ENCODE peak calls at places on chromosomes 1 and 21, in four cellular contexts. V, J, T and F are unnamed samples.

GRCh38 chr1:207863893-207864535 is 46.9 kb downstream of the CD34 start:
- DNase-seq in V (no peak), J (no peak), T (no peak), F (no peak)

GRCh38 chr1:148263128-148263905 is 111.2 kb upstream of the NBPF11 start:
- DNase-seq in V (peak; percentile 82), J (peak; percentile 79), T (peak; percentile 64), F (peak; percentile 79)

GRCh38 chr1:156146006-156146748 is 7.2 kb upstream of the SEMA4A start:
- DNase-seq in V (peak; percentile 95), J (peak; percentile 93), T (peak; percentile 67), F (peak; percentile 60)

GRCh38 chr1:117671781-117672501 is 66.1 kb downstream of the TENT5C start:
- DNase-seq in V (peak; percentile 34), J (peak; percentile 15), T (no peak), F (no peak)

GRCh38 chr21:15199414-15199813 is 134.6 kb upstream of the NRIP1 start:
- DNase-seq in V (no peak), J (no peak), T (no peak), F (no peak)

GRCh38 chr1:39960461-39960958 is 5.6 kb downstream of the MFSD2A start:
- DNase-seq in V (no peak), J (no peak), T (peak; percentile 60), F (peak; percentile 76)

GRCh38 chr1:81414417-81415087 is 386.2 kb upstream of the ADGRL2 start:
- DNase-seq in V (peak; percentile 69), J (peak; percentile 74), T (peak; percentile 60), F (peak; percentile 50)

GRCh38 chr1:12031039-12031980 is 12.0 kb downstream of the MIIP start:
- DNase-seq in V (peak; percentile 56), J (peak; percentile 35), T (no peak), F (no peak)

GRCh38 chr1:160149706-160150105 is 1.7 kb upstream of the ATP1A4 start:
- DNase-seq in V (peak; percentile 72), J (no peak), T (no peak), F (no peak)

GRCh38 chr21:14956826-14957225 is 108.0 kb downstream of the NRIP1 start:
- DNase-seq in V (peak; percentile 79), J (no peak), T (no peak), F (no peak)

GRCh38 chr1:182484531-182485257 is 34.7 kb downstream of the RGSL1 start:
- DNase-seq in V (no peak), J (peak; percentile 12), T (no peak), F (peak; percentile 22)

GRCh38 chr1:172357753-172358152 is 62.7 kb upstream of the C1orf105 start:
- DNase-seq in V (peak; percentile 40), J (peak; percentile 86), T (no peak), F (no peak)

GRCh38 chr1:93681549-93682412 is at the start of gene BCAR3:
- DNase-seq in V (peak; percentile 75), J (peak; percentile 41), T (no peak), F (peak; percentile 84)

GRCh38 chr1:93525431-93525830 is 77.5 kb downstream of the FNBP1L start:
- DNase-seq in V (no peak), J (no peak), T (no peak), F (no peak)

GRCh38 chr1:197924516-197925123 is 7.4 kb downstream of the LHX9 start:
- DNase-seq in V (peak; percentile 78), J (peak; percentile 63), T (no peak), F (no peak)

GRCh38 chr1:192263436-192263835 is 53.4 kb upstream of the RGS21 start:
- DNase-seq in V (peak; percentile 81), J (no peak), T (no peak), F (no peak)

GRCh38 chr1:68221971-68222355 is 10.4 kb downstream of the WLS start:
- DNase-seq in V (peak; percentile 77), J (no peak), T (no peak), F (no peak)

GRCh38 chr1:75438355-75438754 is 172.6 kb downstream of the SLC44A5 start:
- DNase-seq in V (no peak), J (no peak), T (no peak), F (no peak)

GRCh38 chr1:5888606-5889211 is 103.5 kb downstream of the NPHP4 start:
- DNase-seq in V (no peak), J (no peak), T (no peak), F (no peak)

GRCh38 chr1:101364370-101365120 is 127.7 kb downstream of the S1PR1 start:
- DNase-seq in V (no peak), J (no peak), T (no peak), F (peak; percentile 41)

GRCh38 chr1:167708940-167709389 is 12.8 kb upstream of the MPZL1 start:
- DNase-seq in V (peak; percentile 46), J (no peak), T (no peak), F (peak; percentile 62)

GRCh38 chr1:228284148-228284495 is 76.3 kb downstream of the OBSCN start:
- DNase-seq in V (no peak), J (no peak), T (no peak), F (no peak)

GRCh38 chr1:31370021-31370420 is 2.9 kb downstream of the FABP3 start:
- DNase-seq in V (no peak), J (no peak), T (no peak), F (no peak)

GRCh38 chr1:86502721-86503430 is 34.1 kb downstream of the CLCA1 start:
- DNase-seq in V (peak; percentile 34), J (no peak), T (peak; percentile 29), F (no peak)

GRCh38 chr21:46443910-46444309 is 14.8 kb upstream of the DIP2A start:
- DNase-seq in V (no peak), J (no peak), T (no peak), F (no peak)

GRCh38 chr1:43606624-43607023 is 43.3 kb upstream of the KDM4A start:
- DNase-seq in V (no peak), J (no peak), T (no peak), F (no peak)

GRCh38 chr21:45861156-45861870 is 120.3 kb upstream of the COL6A1 start:
- DNase-seq in V (no peak), J (no peak), T (no peak), F (no peak)

GRCh38 chr1:54681396-54681795 is 34.3 kb upstream of the TTC4 start:
- DNase-seq in V (peak; percentile 8), J (no peak), T (no peak), F (no peak)

GRCh38 chr1:229002037-229002436 is 266.8 kb downstream of the RHOU start:
- DNase-seq in V (no peak), J (no peak), T (no peak), F (no peak)

GRCh38 chr1:81305997-81306452 is 494.7 kb upstream of the ADGRL2 start:
- DNase-seq in V (peak; percentile 65), J (peak; percentile 75), T (peak; percentile 12), F (peak; percentile 11)

GRCh38 chr1:39098569-39099250 is 72.6 kb downstream of the NDUFS5 start:
- DNase-seq in V (peak; percentile 96), J (peak; percentile 96), T (peak; percentile 71), F (peak; percentile 35)

GRCh38 chr21:32916522-32917099 is 109.1 kb upstream of the OLIG2 start:
- DNase-seq in V (peak; percentile 3), J (peak; percentile 19), T (no peak), F (no peak)

GRCh38 chr1:208158640-208159541 is 85.3 kb downstream of the PLXNA2 start:
- DNase-seq in V (no peak), J (no peak), T (no peak), F (no peak)

GRCh38 chr1:243562473-243562872 is 287.6 kb downstream of the AKT3 start:
- DNase-seq in V (no peak), J (no peak), T (no peak), F (no peak)

GRCh38 chr1:13786541-13786940 is 86.6 kb downstream of the PRDM2 start:
- DNase-seq in V (no peak), J (no peak), T (no peak), F (no peak)

GRCh38 chr1:161838362-161838761 is 72.2 kb downstream of the ATF6 start:
- DNase-seq in V (no peak), J (no peak), T (no peak), F (no peak)

GRCh38 chr21:41289431-41289830 is 27.2 kb upstream of the FAM3B start:
- DNase-seq in V (no peak), J (peak; percentile 30), T (no peak), F (no peak)

GRCh38 chr1:109249654-109250401 is 489 bp downstream of the CELSR2 start:
- DNase-seq in V (no peak), J (no peak), T (peak; percentile 7), F (no peak)
- H3K4me3 ChIP-seq in V (peak overlapping the region; percentile 27), J (peak overlapping the region; percentile 62), T (peak overlapping the region; percentile 49), F (peak overlapping the region; percentile 35)

GRCh38 chr1:51616490-51616889 is 402 bp upstream of the OSBPL9 start:
- DNase-seq in V (no peak), J (no peak), T (no peak), F (no peak)
- H3K4me3 ChIP-seq in V (no peak overlapping the region), J (peak overlapping the region; percentile 85), T (no peak overlapping the region), F (no peak overlapping the region)

GRCh38 chr1:9230869-9231533 is 3.6 kb upstream of the H6PD start:
- DNase-seq in V (peak; percentile 39), J (no peak), T (no peak), F (no peak)

GRCh38 chr1:9228589-9228988 is 6.0 kb upstream of the H6PD start:
- DNase-seq in V (no peak), J (no peak), T (no peak), F (no peak)

GRCh38 chr1:9231648-9232332 is 2.8 kb upstream of the H6PD start:
- DNase-seq in V (peak; percentile 61), J (no peak), T (no peak), F (no peak)

GRCh38 chr1:9233241-9233941 is 1.2 kb upstream of the H6PD start:
- DNase-seq in V (peak; percentile 92), J (no peak), T (peak; percentile 83), F (no peak)

GRCh38 chr1:9229549-9229948 is 5.0 kb upstream of the H6PD start:
- DNase-seq in V (no peak), J (no peak), T (no peak), F (no peak)
- H3K4me3 ChIP-seq in V (no peak overlapping the region), J (no peak overlapping the region), T (no peak overlapping the region), F (no peak overlapping the region)

DNA sequence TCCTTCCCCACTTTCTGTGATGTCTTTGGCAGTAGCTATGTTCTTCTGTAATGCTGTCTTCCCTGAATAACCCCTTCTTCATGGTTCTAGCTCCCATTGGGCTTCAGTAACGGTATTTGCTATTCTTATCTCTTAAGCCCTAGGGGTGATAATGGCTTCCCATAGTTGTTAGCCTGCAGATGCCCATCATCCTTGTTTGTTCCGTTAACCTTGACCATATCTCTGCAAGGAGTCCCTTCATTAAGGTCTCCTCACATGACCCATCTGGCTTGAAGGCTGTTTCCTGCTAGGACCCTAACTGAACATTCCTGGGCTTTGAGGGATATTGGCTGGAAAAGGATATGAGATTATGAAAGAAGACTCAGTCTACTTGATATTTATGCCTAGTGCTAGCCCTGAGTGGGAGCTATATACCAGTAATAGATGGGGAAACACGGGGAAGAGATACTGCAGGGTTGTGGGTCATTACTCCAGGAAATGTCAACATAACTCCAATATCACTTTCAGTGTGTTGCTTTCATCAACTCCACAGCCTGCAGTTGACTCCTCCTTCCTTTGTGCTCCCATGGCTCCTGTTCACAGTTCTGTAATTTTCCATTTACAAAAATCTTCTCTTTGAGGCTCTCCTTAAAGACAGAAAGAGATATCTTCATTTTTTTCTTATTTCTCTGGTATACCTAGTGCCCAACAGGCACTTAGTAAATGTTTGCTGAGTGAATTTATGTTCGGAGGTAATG is 2.5 kb downstream of the MR1 start:
- DNase-seq in V (no peak), J (no peak), T (no peak), F (no peak)
- H3K4me3 ChIP-seq in V (no peak overlapping the region), J (no peak overlapping the region), T (no peak overlapping the region), F (peak overlapping the region; percentile 45)